ENCODE peak calls at places on chromosome 2, in seven cellular contexts. A is HAP-1, U is right cardiac atrium, X is astrocyte, H is right lobe of liver, E is tibial artery, S is adipocyte. K is an unnamed sample.

GRCh38 chr2:234981197-234982095 is 29.6 kb downstream of the SH3BP4 start:
- DNase-seq in A (no peak), U (peak; percentile 86), X (peak; percentile 100), H (peak; percentile 69), E (peak; percentile 86), S (peak; percentile 97), K (no peak)

GRCh38 chr2:42804338-42804737 is 12.0 kb upstream of the HAAO start:
- DNase-seq in A (no peak), U (no peak), X (no peak), H (no peak), E (no peak), S (peak; percentile 64), K (no peak)

GRCh38 chr2:102206666-102207341 is 20.0 kb downstream of the IL1RL2 start:
- DNase-seq in A (no peak), U (no peak), X (no peak), H (peak; percentile 84), E (no peak), S (no peak), K (no peak)

GRCh38 chr2:114940785-114941458 is 498.5 kb downstream of the DPP10 start:
- DNase-seq in A (peak; percentile 11), U (no peak), X (no peak), H (no peak), E (no peak), S (no peak), K (no peak)

GRCh38 chr2:240284503-240285259 is 144.2 kb upstream of the OTOS start:
- DNase-seq in A (no peak), U (no peak), X (no peak), H (no peak), E (no peak), S (no peak), K (no peak)

GRCh38 chr2:99648115-99648850 is 158.5 kb upstream of the REV1 start:
- DNase-seq in A (no peak), U (no peak), X (peak; percentile 70), H (no peak), E (peak; percentile 73), S (peak; percentile 86), K (no peak)

GRCh38 chr2:181142514-181142913 is 162.1 kb downstream of the UBE2E3 start:
- DNase-seq in A (no peak), U (no peak), X (no peak), H (no peak), E (no peak), S (no peak), K (no peak)

GRCh38 chr2:31411771-31412170 is 2.8 kb downstream of the XDH start:
- DNase-seq in A (no peak), U (no peak), X (no peak), H (no peak), E (no peak), S (no peak), K (no peak)

GRCh38 chr2:46876741-46877384 is 38.7 kb downstream of the MCFD2 start:
- DNase-seq in A (peak; percentile 20), U (peak; percentile 44), X (peak; percentile 82), H (no peak), E (no peak), S (peak; percentile 88), K (no peak)

GRCh38 chr2:216056739-216057138 is 24.9 kb downstream of the PECR start:
- DNase-seq in A (no peak), U (no peak), X (no peak), H (no peak), E (no peak), S (no peak), K (no peak)

GRCh38 chr2:174728096-174728495 is 36.2 kb downstream of the CHRNA1 start:
- DNase-seq in A (no peak), U (no peak), X (no peak), H (no peak), E (no peak), S (no peak), K (no peak)

GRCh38 chr2:3377279-3377611 is 373 bp downstream of the EIPR1 start:
- DNase-seq in A (no peak), U (no peak), X (peak; percentile 35), H (no peak), E (no peak), S (peak; percentile 51), K (no peak)

GRCh38 chr2:101223814-101224231 is 28.9 kb upstream of the CNOT11 start:
- DNase-seq in A (no peak), U (no peak), X (peak; percentile 9), H (no peak), E (no peak), S (peak; percentile 5), K (no peak)

GRCh38 chr2:203720011-203720410 is 13.6 kb downstream of the CD28 start:
- DNase-seq in A (no peak), U (no peak), X (no peak), H (no peak), E (no peak), S (no peak), K (no peak)

GRCh38 chr2:73020657-73021370 is 50.7 kb downstream of the SFXN5 start:
- DNase-seq in A (no peak), U (no peak), X (peak; percentile 61), H (peak; percentile 47), E (no peak), S (peak; percentile 72), K (no peak)

GRCh38 chr2:241866896-241867631 is 2.5 kb upstream of the RTP5 start:
- DNase-seq in A (no peak), U (no peak), X (no peak), H (no peak), E (no peak), S (no peak), K (no peak)

GRCh38 chr2:50535256-50535655 is 496.7 kb downstream of the NRXN1 start:
- DNase-seq in A (no peak), U (no peak), X (no peak), H (no peak), E (no peak), S (no peak), K (no peak)

GRCh38 chr2:238527565-238527964 is 100.8 kb downstream of the ASB1 start:
- DNase-seq in A (no peak), U (no peak), X (peak; percentile 82), H (no peak), E (no peak), S (peak; percentile 31), K (no peak)

GRCh38 chr2:159506764-159507406 is 109.5 kb downstream of the BAZ2B start:
- DNase-seq in A (no peak), U (no peak), X (peak; percentile 59), H (no peak), E (no peak), S (no peak), K (no peak)

GRCh38 chr2:29314816-29315571 is 199.8 kb downstream of the CLIP4 start:
- DNase-seq in A (peak; percentile 58), U (no peak), X (peak; percentile 67), H (no peak), E (peak; percentile 49), S (no peak), K (peak; percentile 19)

GRCh38 chr2:119304852-119305251 is 61.8 kb downstream of the C2orf76 start:
- DNase-seq in A (no peak), U (no peak), X (no peak), H (no peak), E (no peak), S (no peak), K (no peak)

GRCh38 chr2:63950414-63950813 is 68.8 kb downstream of the VPS54 start:
- DNase-seq in A (no peak), U (no peak), X (peak; percentile 0), H (no peak), E (no peak), S (no peak), K (no peak)
- H3K9me3 ChIP-seq in A (no peaks in the 10 kb centered on the region), U (no peaks in the 10 kb centered on the region), X (no peaks in the 10 kb centered on the region), H (no peaks in the 10 kb centered on the region), E (no peaks in the 10 kb centered on the region), S (peaks cover 18% of the 10 kb centered on the region), K (no peaks in the 10 kb centered on the region)

GRCh38 chr2:117056376-117056748 is 758.1 kb upstream of the DDX18 start:
- DNase-seq in A (no peak), U (no peak), X (no peak), H (no peak), E (no peak), S (no peak), K (no peak)
- H3K9me3 ChIP-seq in A (no peaks in the 10 kb centered on the region), U (no peaks in the 10 kb centered on the region), X (no peaks in the 10 kb centered on the region), H (no peaks in the 10 kb centered on the region), E (no peaks in the 10 kb centered on the region), S (peaks cover 4% of the 10 kb centered on the region), K (no peaks in the 10 kb centered on the region)

GRCh38 chr2:157727693-157728092 is 99.0 kb upstream of the ACVR1C start:
- DNase-seq in A (no peak), U (no peak), X (no peak), H (no peak), E (no peak), S (no peak), K (no peak)
- H3K9me3 ChIP-seq in A (no peaks in the 10 kb centered on the region), U (no peaks in the 10 kb centered on the region), X (no peaks in the 10 kb centered on the region), H (peaks cover 2% of the 10 kb centered on the region), E (peaks cover 7% of the 10 kb centered on the region), S (peaks cover 20% of the 10 kb centered on the region), K (no peaks in the 10 kb centered on the region)

GRCh38 chr2:199851499-199851816 is 466 bp upstream of the FTCDNL1 start:
- DNase-seq in A (no peak), U (no peak), X (no peak), H (no peak), E (no peak), S (no peak), K (no peak)

GRCh38 chr2:199848323-199848722 is 2.7 kb downstream of the FTCDNL1 start:
- DNase-seq in A (no peak), U (no peak), X (no peak), H (no peak), E (no peak), S (no peak), K (no peak)

GRCh38 chr2:199850250-199850717 is 708 bp downstream of the FTCDNL1 start:
- DNase-seq in A (no peak), U (no peak), X (no peak), H (no peak), E (no peak), S (no peak), K (no peak)

GRCh38 chr2:199851886-199852285 is 894 bp upstream of the FTCDNL1 start:
- DNase-seq in A (no peak), U (no peak), X (no peak), H (no peak), E (no peak), S (no peak), K (no peak)

GRCh38 chr2:199850718-199851498 is at the start of gene FTCDNL1:
- DNase-seq in A (peak; percentile 81), U (peak; percentile 73), X (peak; percentile 31), H (peak; percentile 84), E (peak; percentile 74), S (peak; percentile 82), K (peak; percentile 44)
- H3K9me3 ChIP-seq in A (no peaks in the 10 kb centered on the region), U (no peaks in the 10 kb centered on the region), X (no peaks in the 10 kb centered on the region), H (no peaks in the 10 kb centered on the region), E (no peaks in the 10 kb centered on the region), S (no peaks in the 10 kb centered on the region), K (no peaks in the 10 kb centered on the region)

DNA sequence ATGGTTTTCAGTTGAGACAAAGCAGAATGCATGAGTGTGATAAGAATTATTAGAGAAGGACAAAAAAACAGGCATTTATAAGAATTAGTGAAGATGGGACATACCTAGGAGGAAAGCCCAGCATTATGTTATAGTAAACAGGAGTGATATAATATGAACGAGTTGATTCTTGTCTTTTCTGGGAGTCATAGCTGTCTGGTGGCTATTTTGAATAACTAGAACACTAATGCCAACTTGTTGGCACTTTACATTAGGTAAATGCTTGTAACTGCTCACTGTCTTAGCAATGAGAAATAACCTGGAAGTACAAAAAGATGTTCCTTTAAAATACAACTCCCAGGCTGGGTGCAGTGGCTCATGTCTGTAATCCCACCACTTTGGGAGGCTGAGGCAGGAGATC is 540.8 kb upstream of the SPHKAP start:
- DNase-seq in A (no peak), U (no peak), X (no peak), H (no peak), E (no peak), S (no peak), K (no peak)
- H3K9me3 ChIP-seq in A (no peaks in the 10 kb centered on the region), U (no peaks in the 10 kb centered on the region), X (no peaks in the 10 kb centered on the region), H (no peaks in the 10 kb centered on the region), E (no peaks in the 10 kb centered on the region), S (peaks cover 11% of the 10 kb centered on the region), K (no peaks in the 10 kb centered on the region)

GRCh38 chr2:195696012-195696411 is 39.0 kb downstream of the SLC39A10 start:
- DNase-seq in A (no peak), U (no peak), X (no peak), H (no peak), E (no peak), S (no peak), K (no peak)
- H3K9me3 ChIP-seq in A (no peaks in the 10 kb centered on the region), U (no peaks in the 10 kb centered on the region), X (no peaks in the 10 kb centered on the region), H (no peaks in the 10 kb centered on the region), E (peaks cover 2% of the 10 kb centered on the region), S (peaks cover 12% of the 10 kb centered on the region), K (peaks cover 8% of the 10 kb centered on the region)